ENCODE peak calls at places on chromosomes 4 and X, in nine cellular contexts. N is cardiac muscle cell, L is fibroblast of mammary gland, K is foreskin fibroblast, H is nephron progenitor cell, V is left ventricle myocardium inferior, Q is lower lobe of right lung, R is cardiac fibroblast, W is kidney epithelial cell. O is an unnamed sample.

GRCh38 chr4:4848540-4848939 is 10.9 kb upstream of the MSX1 start:
- DNase-seq in N (no peak), L (no peak), K (no peak), H (no peak), V (no peak), Q (no peak), R (no peak), W (no peak), O (no peak)

GRCh38 chr4:129098578-129098977 is 2.6 kb downstream of the C4orf33 start:
- DNase-seq in N (no peak), L (no peak), K (no peak), H (no peak), V (no peak), Q (no peak), R (no peak), W (no peak), O (no peak)

GRCh38 chr4:156764846-156765245 is 206.8 kb downstream of the PDGFC start:
- DNase-seq in N (no peak), L (no peak), K (no peak), H (no peak), V (no peak), Q (no peak), R (no peak), W (no peak), O (no peak)

GRCh38 chrX:38805294-38806053 is 4.2 kb downstream of the MID1IP1 start:
- DNase-seq in N (peak), L (peak), K (peak), H (peak), V (peak), Q (peak), R (peak), W (no peak), O (no peak)

GRCh38 chrX:119647089-119647488 is 40.9 kb upstream of the NKRF start:
- DNase-seq in N (no peak), L (no peak), K (no peak), H (no peak), V (no peak), Q (no peak), R (no peak), W (no peak), O (no peak)

GRCh38 chrX:16914058-16914457 is 32.4 kb upstream of the REPS2 start:
- DNase-seq in N (no peak), L (peak), K (peak), H (no peak), V (no peak), Q (no peak), R (peak), W (no peak), O (no peak)

GRCh38 chrX:153844509-153845082 is 14.3 kb upstream of the PDZD4 start:
- DNase-seq in N (no peak), L (no peak), K (no peak), H (no peak), V (no peak), Q (no peak), R (no peak), W (no peak), O (no peak)

GRCh38 chr4:42453612-42454011 is 56.3 kb downstream of the SHISA3 start:
- DNase-seq in N (no peak), L (no peak), K (no peak), H (no peak), V (no peak), Q (no peak), R (no peak), W (no peak), O (no peak)

GRCh38 chr4:61478340-61478739 is 278.2 kb downstream of the ADGRL3 start:
- DNase-seq in N (no peak), L (no peak), K (no peak), H (no peak), V (no peak), Q (no peak), R (no peak), W (no peak), O (no peak)

GRCh38 chr4:48350871-48351270 is 9.5 kb downstream of the SLAIN2 start:
- DNase-seq in N (no peak), L (no peak), K (no peak), H (no peak), V (no peak), Q (no peak), R (no peak), W (no peak), O (no peak)

GRCh38 chr4:77783881-77784280 is 35.3 kb downstream of the CNOT6L start:
- DNase-seq in N (no peak), L (no peak), K (no peak), H (no peak), V (no peak), Q (no peak), R (no peak), W (no peak), O (no peak)

GRCh38 chr4:73683033-73683432 is 57.3 kb upstream of the CXCL8 start:
- DNase-seq in N (no peak), L (no peak), K (no peak), H (no peak), V (no peak), Q (no peak), R (peak), W (no peak), O (no peak)

GRCh38 chr4:45648846-45649245 is 475.0 kb downstream of the GABRG1 start:
- DNase-seq in N (no peak), L (no peak), K (no peak), H (no peak), V (no peak), Q (no peak), R (no peak), W (no peak), O (no peak)

GRCh38 chr4:118811008-118811764 is 24.7 kb downstream of the SEC24D start:
- DNase-seq in N (no peak), L (peak), K (peak), H (no peak), V (no peak), Q (no peak), R (peak), W (no peak), O (no peak)

GRCh38 chrX:19924285-19924684 is 36.9 kb upstream of the SH3KBP1 start:
- DNase-seq in N (no peak), L (no peak), K (no peak), H (no peak), V (no peak), Q (no peak), R (no peak), W (no peak), O (no peak)

GRCh38 chrX:2351321-2351720 is 149.5 kb downstream of the DHRSX start:
- DNase-seq in N (no peak), L (peak), K (peak), H (no peak), V (no peak), Q (no peak), R (peak), W (peak), O (peak)

GRCh38 chr4:185754961-185755360 is 57.0 kb downstream of the SORBS2 start:
- DNase-seq in N (no peak), L (no peak), K (no peak), H (no peak), V (no peak), Q (no peak), R (peak), W (no peak), O (no peak)

GRCh38 chr4:186449954-186450353 is 105.4 kb downstream of the MTNR1A start:
- DNase-seq in N (no peak), L (no peak), K (no peak), H (no peak), V (no peak), Q (no peak), R (no peak), W (no peak), O (no peak)

GRCh38 chr4:8435656-8436121 is 4.8 kb downstream of the ACOX3 start:
- DNase-seq in N (peak), L (no peak), K (no peak), H (no peak), V (no peak), Q (no peak), R (peak), W (no peak), O (no peak)

GRCh38 chr4:133316874-133317273 is 167.8 kb downstream of the PCDH10 start:
- DNase-seq in N (no peak), L (no peak), K (no peak), H (no peak), V (no peak), Q (no peak), R (no peak), W (no peak), O (no peak)

GRCh38 chrX:113935516-113935915 is 648.4 kb upstream of the HTR2C start:
- DNase-seq in N (no peak), L (no peak), K (no peak), H (no peak), V (no peak), Q (no peak), R (no peak), W (no peak), O (no peak)

GRCh38 chr4:113760852-113761681 is 471 bp downstream of the CAMK2D start:
- DNase-seq in N (peak), L (peak), K (peak), H (peak), V (peak), Q (peak), R (peak), W (no peak), O (no peak)

GRCh38 chrX:11108253-11108941 is 2.7 kb upstream of the HCCS start:
- DNase-seq in N (no peak), L (no peak), K (no peak), H (no peak), V (no peak), Q (no peak), R (no peak), W (no peak), O (no peak)

GRCh38 chr4:187814737-187815465 is 180.7 kb upstream of the ZFP42 start:
- DNase-seq in N (no peak), L (peak), K (peak), H (no peak), V (no peak), Q (no peak), R (peak), W (no peak), O (no peak)

GRCh38 chrX:117094149-117094548 is 631.4 kb upstream of the CT83 start:
- DNase-seq in N (no peak), L (no peak), K (no peak), H (no peak), V (no peak), Q (no peak), R (no peak), W (no peak), O (no peak)

GRCh38 chrX:117092641-117093040 is 629.9 kb upstream of the CT83 start:
- DNase-seq in N (no peak), L (no peak), K (no peak), H (no peak), V (no peak), Q (no peak), R (no peak), W (no peak), O (no peak)

GRCh38 chrX:117093319-117093718 is 630.5 kb upstream of the CT83 start:
- DNase-seq in N (no peak), L (no peak), K (no peak), H (no peak), V (no peak), Q (no peak), R (no peak), W (no peak), O (no peak)

GRCh38 chrX:117096528-117096927 is 633.8 kb upstream of the CT83 start:
- DNase-seq in N (no peak), L (no peak), K (no peak), H (no peak), V (no peak), Q (no peak), R (no peak), W (no peak), O (no peak)

DNA sequence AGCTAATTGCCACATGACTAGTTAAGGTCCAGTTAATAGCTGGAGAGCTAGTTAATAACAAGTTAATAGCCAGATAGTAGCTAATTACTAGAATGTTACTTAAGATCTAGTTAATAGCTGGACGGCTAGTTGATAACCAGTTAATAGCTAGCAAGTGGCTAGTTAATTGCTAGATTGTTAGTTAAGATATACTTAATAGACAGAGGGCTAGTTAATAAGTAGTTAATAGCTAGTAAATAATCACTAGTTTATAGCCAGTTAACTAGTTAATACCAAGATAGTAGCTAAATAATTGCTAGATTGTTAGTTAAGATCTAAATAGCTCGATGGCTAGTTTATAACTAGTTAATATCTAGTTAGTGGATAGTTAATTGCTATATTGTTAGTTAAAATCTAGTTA is 632.6 kb upstream of the CT83 start:
- DNase-seq in N (no peak), L (no peak), K (no peak), H (no peak), V (no peak), Q (no peak), R (no peak), W (no peak), O (no peak)
- TF ChIP-seq CTCF in N (no peak), L (no peak), K (no peak), H (no peak), V (no peak), Q (no peak), R (no peak), W (no peak), O (no peak)

GRCh38 chrX:37800762-37801161 is 20.9 kb downstream of the CYBB start:
- DNase-seq in N (no peak), L (no peak), K (no peak), H (no peak), V (no peak), Q (no peak), R (peak), W (no peak), O (no peak)
- TF ChIP-seq CTCF in N (no peak), L (no peak), K (no peak), H (no peak), V (no peak), Q (no peak), R (no peak), W (no peak), O (no peak)

DNA sequence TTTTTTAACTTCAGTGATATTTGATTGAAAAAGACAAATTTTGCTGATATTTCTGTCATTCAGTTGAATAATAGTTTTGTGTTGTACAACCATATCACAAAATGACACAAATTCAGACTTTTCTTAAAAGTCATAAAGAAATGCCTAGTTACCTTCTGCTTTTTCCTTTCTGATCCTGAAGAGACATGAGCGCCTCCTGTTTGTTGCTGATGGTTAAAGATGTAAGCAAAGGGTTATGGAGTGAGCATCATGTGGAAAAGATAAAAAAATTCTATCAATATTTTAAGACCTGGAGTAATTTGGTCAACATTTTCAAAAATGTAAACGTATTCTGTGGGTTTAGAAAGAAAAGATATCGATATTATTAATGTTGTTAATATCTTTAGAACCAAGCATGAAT is 669.9 kb upstream of the NR3C2 start:
- DNase-seq in N (no peak), L (no peak), K (no peak), H (no peak), V (no peak), Q (no peak), R (no peak), W (no peak), O (no peak)
- TF ChIP-seq CTCF in N (no peak), L (no peak), K (no peak), H (no peak), V (no peak), Q (no peak), R (no peak), W (no peak), O (no peak)

GRCh38 chrX:26649534-26649933 is 433.6 kb downstream of the MAGEB5 start:
- DNase-seq in N (peak), L (peak), K (peak), H (no peak), V (no peak), Q (no peak), R (peak), W (no peak), O (no peak)
- TF ChIP-seq CTCF in N (peak), L (peak), K (peak), H (peak), V (peak), Q (no peak), R (peak), W (peak), O (peak)

GRCh38 chr4:28464823-28465222 is 1604.2 kb downstream of the STIM2 start:
- DNase-seq in N (no peak), L (no peak), K (no peak), H (no peak), V (no peak), Q (no peak), R (no peak), W (no peak), O (no peak)

GRCh38 chr4:28463184-28463690 is 1602.6 kb downstream of the STIM2 start:
- DNase-seq in N (no peak), L (peak), K (peak), H (no peak), V (no peak), Q (no peak), R (no peak), W (no peak), O (no peak)

DNA sequence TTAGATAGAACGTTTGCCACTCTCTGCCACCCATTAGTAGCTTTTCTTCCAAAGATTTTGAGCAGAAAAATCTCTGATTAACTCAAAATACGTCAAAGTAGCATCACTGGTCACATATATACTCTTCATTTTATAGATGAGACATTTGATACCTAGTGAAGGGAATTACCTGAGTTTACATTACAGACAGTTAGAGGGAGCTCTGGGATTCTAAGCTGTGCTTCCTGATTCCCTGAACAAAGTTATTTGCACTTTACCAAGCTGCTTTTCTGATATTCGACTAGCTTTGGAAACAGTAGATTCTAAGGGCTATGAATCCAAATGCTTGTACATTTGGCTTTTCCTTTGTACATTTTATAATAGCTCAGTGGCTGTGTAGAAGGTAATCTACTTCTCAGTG is 1602.1 kb downstream of the STIM2 start:
- DNase-seq in N (peak), L (peak), K (no peak), H (no peak), V (no peak), Q (no peak), R (peak), W (no peak), O (no peak)
- TF ChIP-seq CTCF in N (no peak), L (peak), K (no peak), H (no peak), V (no peak), Q (no peak), R (no peak), W (peak), O (no peak)

O was measured in HFF-Myc.